ENCODE peak calls at places on chromosomes 2 and 18, in five cellular contexts. One of them, this sample, is unnamed.

GRCh38 chr2:99255491-99256318 is at the start of gene LYG2:
- DNase-seq in iPS DF 6.9: no peak
- DNase-seq in neuronal stem cell: no peak
- DNase-seq in thoracic aorta: no peak
- DNase-seq in adrenal gland: no peak
- DNase-seq in this sample: no peak

GRCh38 chr2:156327835-156328401 is 4.6 kb downstream of the NR4A2 start:
- DNase-seq in thoracic aorta: no peak
- DNase-seq in iPS DF 6.9: no peak
- DNase-seq in neuronal stem cell: peak; percentile 36
- DNase-seq in adrenal gland: no peak
- DNase-seq in this sample: no peak

GRCh38 chr2:239830718-239831271 is 194.3 kb downstream of the NDUFA10 start:
- DNase-seq in iPS DF 6.9: no peak
- DNase-seq in neuronal stem cell: no peak
- DNase-seq in thoracic aorta: no peak
- DNase-seq in adrenal gland: peak; percentile 12
- DNase-seq in this sample: no peak

GRCh38 chr2:174730530-174731018 is 33.7 kb downstream of the CHRNA1 start:
- DNase-seq in iPS DF 6.9: no peak
- DNase-seq in neuronal stem cell: no peak
- DNase-seq in adrenal gland: no peak
- DNase-seq in thoracic aorta: no peak
- DNase-seq in this sample: no peak

GRCh38 chr2:99821572-99822369 is 320.6 kb downstream of the AFF3 start:
- DNase-seq in adrenal gland: no peak
- DNase-seq in neuronal stem cell: no peak
- DNase-seq in thoracic aorta: no peak
- DNase-seq in iPS DF 6.9: no peak
- DNase-seq in this sample: no peak

GRCh38 chr2:217622205-217622621 is 380.6 kb downstream of the TNS1 start:
- DNase-seq in adrenal gland: peak; percentile 19
- DNase-seq in iPS DF 6.9: no peak
- DNase-seq in neuronal stem cell: peak; percentile 65
- DNase-seq in thoracic aorta: no peak
- DNase-seq in this sample: no peak

GRCh38 chr2:27208486-27209050 is 3.3 kb upstream of the ATRAID start:
- DNase-seq in adrenal gland: no peak
- DNase-seq in iPS DF 6.9: no peak
- DNase-seq in neuronal stem cell: peak; percentile 9
- DNase-seq in thoracic aorta: no peak
- DNase-seq in this sample: no peak

GRCh38 chr2:46663614-46664013 is 184.2 kb downstream of the TMEM247 start:
- DNase-seq in iPS DF 6.9: no peak
- DNase-seq in adrenal gland: no peak
- DNase-seq in neuronal stem cell: no peak
- DNase-seq in thoracic aorta: no peak
- DNase-seq in this sample: no peak

GRCh38 chr2:237097911-237098702 is 12.4 kb downstream of the COPS8 start:
- DNase-seq in adrenal gland: peak; percentile 15
- DNase-seq in iPS DF 6.9: no peak
- DNase-seq in thoracic aorta: no peak
- DNase-seq in neuronal stem cell: no peak
- DNase-seq in this sample: peak; percentile 36

GRCh38 chr2:132567682-132568081 is 102.3 kb downstream of the LYPD1 start:
- DNase-seq in iPS DF 6.9: no peak
- DNase-seq in adrenal gland: no peak
- DNase-seq in neuronal stem cell: no peak
- DNase-seq in thoracic aorta: no peak
- DNase-seq in this sample: no peak

GRCh38 chr18:10023853-10024638 is 110.2 kb downstream of the VAPA start:
- DNase-seq in thoracic aorta: no peak
- DNase-seq in neuronal stem cell: no peak
- DNase-seq in adrenal gland: no peak
- DNase-seq in iPS DF 6.9: no peak
- DNase-seq in this sample: no peak

GRCh38 chr18:53441761-53442414 is 782.6 kb downstream of the MBD2 start:
- DNase-seq in thoracic aorta: no peak
- DNase-seq in iPS DF 6.9: no peak
- DNase-seq in neuronal stem cell: no peak
- DNase-seq in adrenal gland: no peak
- DNase-seq in this sample: no peak

GRCh38 chr2:161067846-161068245 is 92.4 kb upstream of the TANK start:
- DNase-seq in iPS DF 6.9: no peak
- DNase-seq in neuronal stem cell: no peak
- DNase-seq in thoracic aorta: no peak
- DNase-seq in adrenal gland: no peak
- DNase-seq in this sample: no peak

GRCh38 chr2:127579231-127579630 is 43.7 kb downstream of the MYO7B start:
- DNase-seq in thoracic aorta: no peak
- DNase-seq in adrenal gland: no peak
- DNase-seq in iPS DF 6.9: no peak
- DNase-seq in neuronal stem cell: no peak
- DNase-seq in this sample: no peak

GRCh38 chr2:240990726-240991377 is 7.6 kb upstream of the SNED1 start:
- DNase-seq in iPS DF 6.9: no peak
- DNase-seq in neuronal stem cell: no peak
- DNase-seq in thoracic aorta: no peak
- DNase-seq in adrenal gland: peak; percentile 17
- DNase-seq in this sample: peak; percentile 21

GRCh38 chr2:178331474-178332431 is 119.2 kb downstream of the PRKRA start:
- DNase-seq in adrenal gland: no peak
- DNase-seq in thoracic aorta: no peak
- DNase-seq in neuronal stem cell: no peak
- DNase-seq in iPS DF 6.9: no peak
- DNase-seq in this sample: peak; percentile 48

GRCh38 chr2:232890896-232891601 is 21.0 kb downstream of the SNORC start:
- DNase-seq in iPS DF 6.9: no peak
- DNase-seq in adrenal gland: peak; percentile 91
- DNase-seq in neuronal stem cell: no peak
- DNase-seq in thoracic aorta: no peak
- DNase-seq in this sample: no peak

GRCh38 chr2:189379731-189380261 is 61.5 kb upstream of the WDR75 start:
- DNase-seq in adrenal gland: no peak
- DNase-seq in neuronal stem cell: no peak
- DNase-seq in iPS DF 6.9: no peak
- DNase-seq in thoracic aorta: no peak
- DNase-seq in this sample: no peak

GRCh38 chr2:66574701-66575624 is 140.0 kb downstream of the MEIS1 start:
- DNase-seq in iPS DF 6.9: no peak
- DNase-seq in thoracic aorta: no peak
- DNase-seq in adrenal gland: peak; percentile 87
- DNase-seq in neuronal stem cell: peak; percentile 87
- DNase-seq in this sample: peak; percentile 17

GRCh38 chr2:11071939-11072338 is 83.3 kb upstream of the SLC66A3 start:
- DNase-seq in adrenal gland: no peak
- DNase-seq in iPS DF 6.9: no peak
- DNase-seq in thoracic aorta: no peak
- DNase-seq in neuronal stem cell: no peak
- DNase-seq in this sample: no peak

GRCh38 chr2:235206980-235207579 is 255.3 kb downstream of the SH3BP4 start:
- DNase-seq in thoracic aorta: no peak
- DNase-seq in iPS DF 6.9: no peak
- DNase-seq in neuronal stem cell: no peak
- DNase-seq in adrenal gland: no peak
- DNase-seq in this sample: no peak

GRCh38 chr2:165967746-165968145 is 14.2 kb upstream of the TTC21B start:
- DNase-seq in iPS DF 6.9: no peak
- DNase-seq in neuronal stem cell: no peak
- DNase-seq in adrenal gland: no peak
- DNase-seq in thoracic aorta: no peak
- DNase-seq in this sample: no peak

GRCh38 chr2:162477011-162477410 is 133.1 kb downstream of the GCA start:
- DNase-seq in thoracic aorta: no peak
- DNase-seq in iPS DF 6.9: no peak
- DNase-seq in neuronal stem cell: no peak
- DNase-seq in adrenal gland: no peak
- DNase-seq in this sample: no peak

GRCh38 chr18:78790960-78791359 is 188.7 kb upstream of the SALL3 start:
- DNase-seq in neuronal stem cell: no peak
- DNase-seq in iPS DF 6.9: no peak
- DNase-seq in adrenal gland: no peak
- DNase-seq in thoracic aorta: no peak
- DNase-seq in this sample: no peak

GRCh38 chr18:44679912-44680270 is 797 bp upstream of the SETBP1 start:
- DNase-seq in adrenal gland: peak; percentile 27
- DNase-seq in iPS DF 6.9: no peak
- DNase-seq in neuronal stem cell: no peak
- DNase-seq in thoracic aorta: no peak
- DNase-seq in this sample: peak; percentile 70

GRCh38 chr2:57111531-57111930 is 927.7 kb downstream of the CCDC85A start:
- DNase-seq in iPS DF 6.9: no peak
- DNase-seq in adrenal gland: no peak
- DNase-seq in thoracic aorta: no peak
- DNase-seq in neuronal stem cell: no peak
- DNase-seq in this sample: no peak

GRCh38 chr2:69222984-69223658 is 163.9 kb downstream of the GFPT1 start:
- DNase-seq in adrenal gland: peak; percentile 44
- DNase-seq in thoracic aorta: peak; percentile 31
- DNase-seq in iPS DF 6.9: no peak
- DNase-seq in neuronal stem cell: no peak
- DNase-seq in this sample: no peak

GRCh38 chr2:237282568-237283128 is 131.3 kb downstream of the COL6A3 start:
- DNase-seq in neuronal stem cell: no peak
- DNase-seq in iPS DF 6.9: no peak
- DNase-seq in adrenal gland: no peak
- DNase-seq in thoracic aorta: no peak
- DNase-seq in this sample: no peak

GRCh38 chr2:86072271-86072858 is 33.3 kb downstream of the POLR1A start:
- DNase-seq in neuronal stem cell: no peak
- DNase-seq in iPS DF 6.9: no peak
- DNase-seq in adrenal gland: peak; percentile 91
- DNase-seq in thoracic aorta: peak; percentile 51
- DNase-seq in this sample: no peak

GRCh38 chr2:106782658-106783057 is 103.3 kb downstream of the ST6GAL2 start:
- DNase-seq in adrenal gland: no peak
- DNase-seq in neuronal stem cell: no peak
- DNase-seq in iPS DF 6.9: no peak
- DNase-seq in thoracic aorta: no peak
- DNase-seq in this sample: no peak

DNA sequence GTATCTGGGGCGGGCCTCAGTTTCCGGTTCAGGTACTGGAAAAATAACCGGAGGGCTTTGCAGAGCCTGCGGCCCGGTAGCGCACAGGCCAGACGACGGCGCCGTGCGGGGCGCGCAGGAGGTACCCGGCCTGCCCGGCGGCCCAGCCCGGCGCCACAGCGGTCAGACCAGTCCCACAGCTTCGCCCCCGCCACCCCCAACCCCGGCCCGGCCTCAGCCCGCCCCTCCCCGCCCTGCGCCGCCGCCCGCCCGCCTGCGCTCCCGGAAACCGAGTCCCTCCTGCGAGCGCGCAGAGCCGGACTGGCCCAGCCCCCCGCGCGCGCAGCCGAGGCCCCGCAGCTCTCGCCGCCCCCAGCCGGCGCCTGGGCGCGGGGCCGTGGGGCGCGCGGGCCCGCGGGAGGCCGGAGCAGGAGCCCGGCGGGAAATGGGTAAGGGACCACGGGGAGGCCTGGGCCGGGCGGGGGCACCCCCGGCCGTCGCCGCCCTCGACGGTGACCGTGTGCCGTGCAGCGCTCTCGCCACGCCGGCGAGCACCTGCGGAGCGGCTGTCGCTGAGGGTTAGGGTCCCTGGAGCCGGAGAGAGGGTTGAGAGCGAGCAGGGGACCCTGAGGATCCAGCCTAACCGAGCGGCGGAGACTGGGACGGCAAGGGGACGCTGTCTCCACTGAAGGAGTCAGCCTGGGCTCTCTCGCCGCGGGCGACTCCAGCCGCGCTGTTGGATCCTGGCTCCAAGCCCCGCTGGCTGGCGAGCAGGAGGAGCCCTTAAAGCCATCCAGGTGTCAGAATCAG is 16.5 kb upstream of the PSD4 start:
- DNase-seq in adrenal gland: peak; percentile 56
- DNase-seq in iPS DF 6.9: no peak
- DNase-seq in thoracic aorta: no peak
- DNase-seq in neuronal stem cell: no peak
- DNase-seq in this sample: no peak
- H3K4me3 ChIP-seq in adrenal gland: no peak overlapping the region
- H3K4me3 ChIP-seq in iPS DF 6.9: peak overlapping the region; percentile 50
- H3K4me3 ChIP-seq in thoracic aorta: peak overlapping the region; percentile 56
- H3K4me3 ChIP-seq in neuronal stem cell: peak overlapping the region; percentile 86
- H3K4me3 ChIP-seq in this sample: no peak overlapping the region

GRCh38 chr2:222926915-222927314 is 66.1 kb downstream of the ACSL3 start:
- DNase-seq in thoracic aorta: no peak
- DNase-seq in iPS DF 6.9: no peak
- DNase-seq in adrenal gland: no peak
- DNase-seq in neuronal stem cell: no peak
- DNase-seq in this sample: no peak
- H3K36me3 ChIP-seq in thoracic aorta: peaks cover 21% of the 10 kb centered on the region
- H3K36me3 ChIP-seq in iPS DF 6.9: peaks cover 7% of the 10 kb centered on the region
- H3K36me3 ChIP-seq in adrenal gland: peaks cover 57% of the 10 kb centered on the region
- H3K36me3 ChIP-seq in neuronal stem cell: peaks cover 95% of the 10 kb centered on the region
- H3K36me3 ChIP-seq in this sample: no peaks in the 10 kb centered on the region

GRCh38 chr2:45169339-45170190 is 160.3 kb upstream of the SIX2 start:
- DNase-seq in iPS DF 6.9: no peak
- DNase-seq in neuronal stem cell: peak; percentile 36
- DNase-seq in thoracic aorta: no peak
- DNase-seq in adrenal gland: no peak
- DNase-seq in this sample: no peak

GRCh38 chr2:45172993-45173392 is 163.7 kb upstream of the SIX2 start:
- DNase-seq in thoracic aorta: no peak
- DNase-seq in adrenal gland: no peak
- DNase-seq in neuronal stem cell: no peak
- DNase-seq in iPS DF 6.9: no peak
- DNase-seq in this sample: no peak

GRCh38 chr2:45168731-45169338 is 159.6 kb upstream of the SIX2 start:
- DNase-seq in thoracic aorta: no peak
- DNase-seq in iPS DF 6.9: no peak
- DNase-seq in neuronal stem cell: peak; percentile 46
- DNase-seq in adrenal gland: no peak
- DNase-seq in this sample: no peak

GRCh38 chr2:45170191-45170975 is 161.1 kb upstream of the SIX2 start:
- DNase-seq in thoracic aorta: no peak
- DNase-seq in iPS DF 6.9: peak; percentile 20
- DNase-seq in adrenal gland: no peak
- DNase-seq in neuronal stem cell: peak; percentile 71
- DNase-seq in this sample: no peak

DNA sequence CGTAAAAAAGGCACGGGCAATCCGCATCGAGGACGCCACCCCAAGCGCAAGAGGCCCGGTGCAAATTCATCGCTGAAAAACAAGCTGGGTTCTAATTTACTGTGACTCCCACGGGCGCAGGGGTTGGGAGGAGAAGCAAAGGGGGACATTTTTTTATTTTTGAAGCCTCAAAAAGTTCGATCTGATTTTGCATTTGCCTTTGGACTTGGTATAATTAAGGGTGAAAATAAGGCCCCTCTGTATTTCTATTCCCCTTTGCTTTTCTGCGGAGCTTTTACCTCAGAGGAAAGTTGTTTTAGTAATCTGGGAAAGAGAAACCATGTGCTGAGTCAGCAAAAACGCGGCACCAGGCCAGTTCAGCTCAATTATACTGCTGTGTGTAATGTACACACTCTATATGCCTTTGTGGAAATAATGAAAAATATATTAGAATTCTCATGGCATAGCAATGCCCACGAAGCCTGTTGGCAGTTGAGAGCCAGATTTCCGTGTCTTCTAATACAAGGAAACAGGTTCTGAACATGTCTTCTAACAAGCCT is 161.8 kb upstream of the SIX2 start:
- DNase-seq in neuronal stem cell: peak; percentile 30
- DNase-seq in adrenal gland: no peak
- DNase-seq in iPS DF 6.9: no peak
- DNase-seq in thoracic aorta: no peak
- DNase-seq in this sample: no peak
- H3K4me1 ChIP-seq in neuronal stem cell: peaks cover 3% of the 10 kb centered on the region
- H3K4me1 ChIP-seq in adrenal gland: peaks cover 11% of the 10 kb centered on the region
- H3K4me1 ChIP-seq in iPS DF 6.9: peaks cover 1% of the 10 kb centered on the region
- H3K4me1 ChIP-seq in thoracic aorta: peaks cover 34% of the 10 kb centered on the region
- H3K4me1 ChIP-seq in this sample: peaks cover 10% of the 10 kb centered on the region

GRCh38 chr2:122028371-122029102 is 273.1 kb downstream of the TSN start:
- DNase-seq in iPS DF 6.9: no peak
- DNase-seq in adrenal gland: no peak
- DNase-seq in neuronal stem cell: no peak
- DNase-seq in thoracic aorta: no peak
- DNase-seq in this sample: no peak
- H3K4me3 ChIP-seq in iPS DF 6.9: no peak overlapping the region
- H3K4me3 ChIP-seq in adrenal gland: no peak overlapping the region
- H3K4me3 ChIP-seq in neuronal stem cell: no peak overlapping the region
- H3K4me3 ChIP-seq in thoracic aorta: no peak overlapping the region
- H3K4me3 ChIP-seq in this sample: no peak overlapping the region